ENCODE peak calls at places on chromosome 2, in nine cellular contexts. One of them, this sample, is unnamed.

GRCh38 chr2:85743304-85743978 is 10.3 kb upstream of the ATOH8 start:
- DNase-seq in midbrain: no peak
- DNase-seq in astrocyte of the spinal cord: peak; percentile 57
- DNase-seq in CD8-positive, alpha-beta memory T cell: no peak
- DNase-seq in stimulated activated CD8-positive, alpha-beta memory T cell treated with anti-CD3 and anti-CD28 coated beads, Interleukin-12 subunit alpha, Interleukin-12 subunit beta, amount 100 ng/mL, for 4 hours: no peak
- DNase-seq in spleen: no peak
- DNase-seq in fibroblast of gingiva: no peak
- DNase-seq in T-helper 17 cell: no peak
- DNase-seq in T-helper 2 cell: no peak
- DNase-seq in this sample: no peak

GRCh38 chr2:127664065-127664894 is 11.1 kb downstream of the LIMS2 start:
- DNase-seq in midbrain: no peak
- DNase-seq in astrocyte of the spinal cord: no peak
- DNase-seq in CD8-positive, alpha-beta memory T cell: no peak
- DNase-seq in stimulated activated CD8-positive, alpha-beta memory T cell treated with anti-CD3 and anti-CD28 coated beads, Interleukin-12 subunit alpha, Interleukin-12 subunit beta, amount 100 ng/mL, for 4 hours: no peak
- DNase-seq in spleen: peak; percentile 78
- DNase-seq in fibroblast of gingiva: no peak
- DNase-seq in T-helper 17 cell: peak; percentile 6
- DNase-seq in T-helper 2 cell: no peak
- DNase-seq in this sample: peak; percentile 88

GRCh38 chr2:44940612-44941464 is 664 bp upstream of the SIX3 start:
- DNase-seq in midbrain: no peak
- DNase-seq in astrocyte of the spinal cord: no peak
- DNase-seq in CD8-positive, alpha-beta memory T cell: no peak
- DNase-seq in stimulated activated CD8-positive, alpha-beta memory T cell treated with anti-CD3 and anti-CD28 coated beads, Interleukin-12 subunit alpha, Interleukin-12 subunit beta, amount 100 ng/mL, for 4 hours: no peak
- DNase-seq in spleen: peak; percentile 75
- DNase-seq in fibroblast of gingiva: no peak
- DNase-seq in T-helper 17 cell: no peak
- DNase-seq in T-helper 2 cell: no peak
- DNase-seq in this sample: peak; percentile 77

GRCh38 chr2:14936436-14936835 is 303.9 kb downstream of the LRATD1 start:
- DNase-seq in midbrain: no peak
- DNase-seq in astrocyte of the spinal cord: no peak
- DNase-seq in CD8-positive, alpha-beta memory T cell: no peak
- DNase-seq in stimulated activated CD8-positive, alpha-beta memory T cell treated with anti-CD3 and anti-CD28 coated beads, Interleukin-12 subunit alpha, Interleukin-12 subunit beta, amount 100 ng/mL, for 4 hours: no peak
- DNase-seq in spleen: no peak
- DNase-seq in fibroblast of gingiva: no peak
- DNase-seq in T-helper 17 cell: no peak
- DNase-seq in T-helper 2 cell: no peak
- DNase-seq in this sample: no peak

GRCh38 chr2:228039752-228040534 is 141.5 kb downstream of the SPHKAP start:
- DNase-seq in midbrain: no peak
- DNase-seq in astrocyte of the spinal cord: peak; percentile 22
- DNase-seq in CD8-positive, alpha-beta memory T cell: no peak
- DNase-seq in stimulated activated CD8-positive, alpha-beta memory T cell treated with anti-CD3 and anti-CD28 coated beads, Interleukin-12 subunit alpha, Interleukin-12 subunit beta, amount 100 ng/mL, for 4 hours: no peak
- DNase-seq in spleen: no peak
- DNase-seq in fibroblast of gingiva: peak; percentile 8
- DNase-seq in T-helper 17 cell: no peak
- DNase-seq in T-helper 2 cell: peak; percentile 5
- DNase-seq in this sample: no peak

GRCh38 chr2:180663016-180663471 is 317.4 kb upstream of the UBE2E3 start:
- DNase-seq in midbrain: no peak
- DNase-seq in astrocyte of the spinal cord: peak; percentile 15
- DNase-seq in CD8-positive, alpha-beta memory T cell: no peak
- DNase-seq in stimulated activated CD8-positive, alpha-beta memory T cell treated with anti-CD3 and anti-CD28 coated beads, Interleukin-12 subunit alpha, Interleukin-12 subunit beta, amount 100 ng/mL, for 4 hours: no peak
- DNase-seq in spleen: no peak
- DNase-seq in fibroblast of gingiva: peak; percentile 30
- DNase-seq in T-helper 17 cell: no peak
- DNase-seq in T-helper 2 cell: no peak
- DNase-seq in this sample: no peak

GRCh38 chr2:75428627-75429026 is 132.1 kb downstream of the EVA1A start:
- DNase-seq in midbrain: no peak
- DNase-seq in astrocyte of the spinal cord: no peak
- DNase-seq in CD8-positive, alpha-beta memory T cell: no peak
- DNase-seq in stimulated activated CD8-positive, alpha-beta memory T cell treated with anti-CD3 and anti-CD28 coated beads, Interleukin-12 subunit alpha, Interleukin-12 subunit beta, amount 100 ng/mL, for 4 hours: no peak
- DNase-seq in spleen: peak; percentile 20
- DNase-seq in fibroblast of gingiva: no peak
- DNase-seq in T-helper 17 cell: no peak
- DNase-seq in T-helper 2 cell: no peak
- DNase-seq in this sample: no peak

GRCh38 chr2:150605664-150606063 is 118.2 kb upstream of the RND3 start:
- DNase-seq in midbrain: no peak
- DNase-seq in astrocyte of the spinal cord: no peak
- DNase-seq in CD8-positive, alpha-beta memory T cell: no peak
- DNase-seq in stimulated activated CD8-positive, alpha-beta memory T cell treated with anti-CD3 and anti-CD28 coated beads, Interleukin-12 subunit alpha, Interleukin-12 subunit beta, amount 100 ng/mL, for 4 hours: no peak
- DNase-seq in spleen: no peak
- DNase-seq in fibroblast of gingiva: no peak
- DNase-seq in T-helper 17 cell: no peak
- DNase-seq in T-helper 2 cell: no peak
- DNase-seq in this sample: no peak

GRCh38 chr2:26679857-26680256 is 12.7 kb upstream of the KCNK3 start:
- DNase-seq in midbrain: no peak
- DNase-seq in astrocyte of the spinal cord: no peak
- DNase-seq in CD8-positive, alpha-beta memory T cell: no peak
- DNase-seq in stimulated activated CD8-positive, alpha-beta memory T cell treated with anti-CD3 and anti-CD28 coated beads, Interleukin-12 subunit alpha, Interleukin-12 subunit beta, amount 100 ng/mL, for 4 hours: no peak
- DNase-seq in spleen: peak; percentile 36
- DNase-seq in fibroblast of gingiva: no peak
- DNase-seq in T-helper 17 cell: no peak
- DNase-seq in T-helper 2 cell: no peak
- DNase-seq in this sample: no peak

GRCh38 chr2:17879137-17879912 is 858 bp downstream of the KCNS3 start:
- DNase-seq in midbrain: peak; percentile 28
- DNase-seq in astrocyte of the spinal cord: peak; percentile 66
- DNase-seq in CD8-positive, alpha-beta memory T cell: no peak
- DNase-seq in stimulated activated CD8-positive, alpha-beta memory T cell treated with anti-CD3 and anti-CD28 coated beads, Interleukin-12 subunit alpha, Interleukin-12 subunit beta, amount 100 ng/mL, for 4 hours: no peak
- DNase-seq in spleen: no peak
- DNase-seq in fibroblast of gingiva: peak; percentile 38
- DNase-seq in T-helper 17 cell: no peak
- DNase-seq in T-helper 2 cell: no peak
- DNase-seq in this sample: peak; percentile 89

GRCh38 chr2:70772486-70773155 is 4.6 kb upstream of the ADD2 start:
- DNase-seq in midbrain: no peak
- DNase-seq in astrocyte of the spinal cord: no peak
- DNase-seq in CD8-positive, alpha-beta memory T cell: no peak
- DNase-seq in stimulated activated CD8-positive, alpha-beta memory T cell treated with anti-CD3 and anti-CD28 coated beads, Interleukin-12 subunit alpha, Interleukin-12 subunit beta, amount 100 ng/mL, for 4 hours: no peak
- DNase-seq in spleen: no peak
- DNase-seq in fibroblast of gingiva: no peak
- DNase-seq in T-helper 17 cell: no peak
- DNase-seq in T-helper 2 cell: no peak
- DNase-seq in this sample: no peak

GRCh38 chr2:199468561-199469513 is 11.1 kb upstream of the SATB2 start:
- DNase-seq in midbrain: no peak
- DNase-seq in astrocyte of the spinal cord: no peak
- DNase-seq in CD8-positive, alpha-beta memory T cell: no peak
- DNase-seq in stimulated activated CD8-positive, alpha-beta memory T cell treated with anti-CD3 and anti-CD28 coated beads, Interleukin-12 subunit alpha, Interleukin-12 subunit beta, amount 100 ng/mL, for 4 hours: no peak
- DNase-seq in spleen: no peak
- DNase-seq in fibroblast of gingiva: no peak
- DNase-seq in T-helper 17 cell: no peak
- DNase-seq in T-helper 2 cell: no peak
- DNase-seq in this sample: no peak

GRCh38 chr2:200156140-200156858 is 150.2 kb upstream of the SPATS2L start:
- DNase-seq in midbrain: no peak
- DNase-seq in astrocyte of the spinal cord: peak; percentile 89
- DNase-seq in CD8-positive, alpha-beta memory T cell: no peak
- DNase-seq in stimulated activated CD8-positive, alpha-beta memory T cell treated with anti-CD3 and anti-CD28 coated beads, Interleukin-12 subunit alpha, Interleukin-12 subunit beta, amount 100 ng/mL, for 4 hours: no peak
- DNase-seq in spleen: no peak
- DNase-seq in fibroblast of gingiva: peak; percentile 83
- DNase-seq in T-helper 17 cell: no peak
- DNase-seq in T-helper 2 cell: no peak
- DNase-seq in this sample: peak; percentile 33

GRCh38 chr2:141035846-141036420 is 1094.9 kb downstream of the LRP1B start:
- DNase-seq in midbrain: no peak
- DNase-seq in astrocyte of the spinal cord: no peak
- DNase-seq in CD8-positive, alpha-beta memory T cell: no peak
- DNase-seq in stimulated activated CD8-positive, alpha-beta memory T cell treated with anti-CD3 and anti-CD28 coated beads, Interleukin-12 subunit alpha, Interleukin-12 subunit beta, amount 100 ng/mL, for 4 hours: no peak
- DNase-seq in spleen: no peak
- DNase-seq in fibroblast of gingiva: no peak
- DNase-seq in T-helper 17 cell: no peak
- DNase-seq in T-helper 2 cell: no peak
- DNase-seq in this sample: no peak

GRCh38 chr2:142445023-142445422 is 314.2 kb upstream of the LRP1B start:
- DNase-seq in midbrain: no peak
- DNase-seq in astrocyte of the spinal cord: no peak
- DNase-seq in CD8-positive, alpha-beta memory T cell: no peak
- DNase-seq in stimulated activated CD8-positive, alpha-beta memory T cell treated with anti-CD3 and anti-CD28 coated beads, Interleukin-12 subunit alpha, Interleukin-12 subunit beta, amount 100 ng/mL, for 4 hours: no peak
- DNase-seq in spleen: no peak
- DNase-seq in fibroblast of gingiva: no peak
- DNase-seq in T-helper 17 cell: no peak
- DNase-seq in T-helper 2 cell: no peak
- DNase-seq in this sample: no peak